ENCODE peak calls at places on chromosomes 13 and 19, in five cellular contexts. D, V, M, G and F are unnamed samples. For H3K36me3 and H3K4me1, the result is how much of the 10 kb centered on the place peaks cover.

GRCh38 chr19:12802267-12803106 is 618 bp downstream of the THSD8 start:
- DNase-seq in D (no peak), V (peak), M (no peak), G (no peak), F (peak)

GRCh38 chr19:39307822-39308530 is 11.8 kb downstream of the IFNL1 start:
- DNase-seq in D (no peak), V (no peak), M (peak), G (no peak), F (no peak)

GRCh38 chr13:75813323-75813722 is 177.2 kb downstream of the LMO7 start:
- DNase-seq in D (no peak), V (no peak), M (no peak), G (no peak), F (no peak)

GRCh38 chr13:95124959-95125358 is 176.3 kb downstream of the ABCC4 start:
- DNase-seq in D (no peak), V (no peak), M (no peak), G (no peak), F (no peak)

GRCh38 chr13:39788097-39788496 is 132.6 kb downstream of the COG6 start:
- DNase-seq in D (no peak), V (no peak), M (peak), G (no peak), F (no peak)

GRCh38 chr13:110782185-110782584 is 68.7 kb downstream of the ING1 start:
- DNase-seq in D (no peak), V (no peak), M (no peak), G (no peak), F (no peak)

GRCh38 chr19:23981863-23982262 is 67.2 kb downstream of the ZNF726 start:
- DNase-seq in D (no peak), V (no peak), M (no peak), G (no peak), F (no peak)

GRCh38 chr13:36357692-36358091 is 11.5 kb upstream of the SPART start:
- DNase-seq in D (no peak), V (no peak), M (no peak), G (peak), F (no peak)

GRCh38 chr13:89784161-89784809 is 1563.2 kb upstream of the MIR17HG start:
- DNase-seq in D (no peak), V (no peak), M (no peak), G (no peak), F (no peak)

GRCh38 chr13:64339373-64340063 is 2890.6 kb downstream of the PCDH9 start:
- DNase-seq in D (no peak), V (no peak), M (no peak), G (no peak), F (no peak)

GRCh38 chr19:56746367-56746766 is 74.8 kb upstream of the ZNF835 start:
- DNase-seq in D (no peak), V (no peak), M (no peak), G (no peak), F (no peak)

GRCh38 chr19:10554760-10555612 is 10.8 kb downstream of the KRI1 start:
- DNase-seq in D (no peak), V (no peak), M (peak), G (no peak), F (no peak)

GRCh38 chr13:50080158-50080855 is 65.1 kb downstream of the KCNRG start:
- DNase-seq in D (peak), V (peak), M (peak), G (peak), F (peak)

GRCh38 chr13:113232208-113233003 is 23.0 kb downstream of the CUL4A start:
- DNase-seq in D (no peak), V (no peak), M (no peak), G (no peak), F (no peak)

DNA sequence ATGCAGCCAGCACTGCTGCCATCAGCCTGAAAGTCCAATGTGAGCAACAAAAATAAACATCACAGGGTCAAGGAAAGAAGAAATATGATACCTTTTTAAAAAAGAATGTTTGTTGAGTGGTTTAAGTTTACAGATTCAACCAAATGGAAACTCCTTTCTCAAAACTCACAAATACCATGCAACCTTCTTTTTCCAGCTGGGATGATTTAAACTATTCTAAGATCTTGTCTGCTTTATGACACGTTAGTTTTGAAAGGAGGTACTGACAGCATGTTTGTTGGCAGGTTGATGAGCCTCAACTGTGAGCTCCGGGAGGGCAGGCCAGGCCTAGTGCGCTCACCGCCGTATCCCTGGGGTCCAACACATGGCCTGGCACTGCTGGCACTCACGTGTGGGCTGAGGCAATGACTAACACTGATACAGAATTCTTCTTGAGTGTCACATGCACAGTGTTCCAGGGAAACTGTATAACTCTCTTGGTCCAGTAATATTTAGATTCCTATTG is 46.7 kb downstream of the LATS2 start:
- DNase-seq in D (peak), V (no peak), M (no peak), G (peak), F (peak)
- H3K9ac ChIP-seq in D (no peak), V (no peak), M (no peak), G (no peak), F (peak)

GRCh38 chr19:539429-540030 is 4.3 kb upstream of the GZMM start:
- DNase-seq in D (no peak), V (no peak), M (no peak), G (no peak), F (no peak)
- H3K36me3 ChIP-seq in D (half or more), V (under half), M (under half), G (under half), F (under half)

GRCh38 chr13:46631184-46631542 is 78.2 kb downstream of the LRCH1 start:
- DNase-seq in D (no peak), V (no peak), M (no peak), G (no peak), F (no peak)
- H3K4me1 ChIP-seq in D (under half), V (under half), M (under half), G (under half), F (under half)

GRCh38 chr19:3383121-3383722 is 16.8 kb downstream of the NFIC start:
- DNase-seq in D (no peak), V (peak), M (peak), G (no peak), F (no peak)
- H3K9ac ChIP-seq in D (no peak), V (no peak), M (no peak), G (no peak), F (peak)